ENCODE peak calls at places on chromosome 13, in ten cellular contexts. R is right lobe of liver, D is cardiac muscle cell, W is suprapubic skin, N is gastrocnemius medialis, X is PC-9, V is neural progenitor cell, S is pancreas, Q is ascending aorta, O is PC-3. P is an unnamed sample. For H3K27me3, the result is how much of the 10 kb centered on the place peaks cover.

GRCh38 chr13:110107568-110108347 is 199.2 kb downstream of the COL4A1 start:
- DNase-seq in R (no peak), D (peak), W (no peak), N (no peak), X (no peak), V (peak), S (no peak), Q (no peak), O (no peak), P (no peak)

GRCh38 chr13:79307866-79308298 is 98.2 kb downstream of the RBM26 start:
- DNase-seq in R (no peak), D (peak), W (no peak), N (no peak), X (no peak), V (peak), S (no peak), Q (no peak), O (peak), P (no peak)

GRCh38 chr13:99013951-99014350 is 36.1 kb upstream of the DOCK9 start:
- DNase-seq in R (no peak), D (no peak), W (no peak), N (no peak), X (no peak), V (no peak), S (no peak), Q (no peak), O (no peak), P (no peak)

GRCh38 chr13:59103004-59103768 is 1060.5 kb downstream of the DIAPH3 start:
- DNase-seq in R (no peak), D (peak), W (no peak), N (no peak), X (no peak), V (no peak), S (no peak), Q (no peak), O (no peak), P (no peak)

GRCh38 chr13:30398601-30399072 is 23.7 kb upstream of the UBE2L5 start:
- DNase-seq in R (peak), D (peak), W (no peak), N (no peak), X (peak), V (no peak), S (no peak), Q (no peak), O (no peak), P (no peak)

GRCh38 chr13:74839656-74840055 is 642.3 kb downstream of the TBC1D4 start:
- DNase-seq in R (no peak), D (peak), W (no peak), N (no peak), X (no peak), V (no peak), S (no peak), Q (no peak), O (peak), P (no peak)

GRCh38 chr13:47413112-47413511 is 516.3 kb upstream of the HTR2A start:
- DNase-seq in R (no peak), D (no peak), W (no peak), N (no peak), X (no peak), V (no peak), S (no peak), Q (no peak), O (no peak), P (no peak)

GRCh38 chr13:106513025-106513424 is 22.4 kb downstream of the EFNB2 start:
- DNase-seq in R (no peak), D (peak), W (no peak), N (no peak), X (no peak), V (no peak), S (no peak), Q (no peak), O (peak), P (no peak)

GRCh38 chr13:64154514-64154913 is 2738.9 kb upstream of the PCDH20 start:
- DNase-seq in R (no peak), D (peak), W (no peak), N (no peak), X (no peak), V (no peak), S (no peak), Q (no peak), O (peak), P (no peak)

GRCh38 chr13:112963641-112964040 is 5.4 kb upstream of the MCF2L start:
- DNase-seq in R (no peak), D (no peak), W (peak), N (no peak), X (no peak), V (no peak), S (no peak), Q (no peak), O (no peak), P (peak)

GRCh38 chr13:112961457-112962369 is 7.3 kb upstream of the MCF2L start:
- DNase-seq in R (peak), D (no peak), W (peak), N (peak), X (no peak), V (no peak), S (no peak), Q (no peak), O (no peak), P (no peak)

GRCh38 chr13:112960671-112961070 is 8.3 kb upstream of the MCF2L start:
- DNase-seq in R (peak), D (no peak), W (peak), N (no peak), X (no peak), V (no peak), S (no peak), Q (no peak), O (no peak), P (no peak)

GRCh38 chr13:112962911-112963625 is 5.9 kb upstream of the MCF2L start:
- DNase-seq in R (no peak), D (no peak), W (peak), N (peak), X (no peak), V (no peak), S (no peak), Q (no peak), O (no peak), P (no peak)

DNA sequence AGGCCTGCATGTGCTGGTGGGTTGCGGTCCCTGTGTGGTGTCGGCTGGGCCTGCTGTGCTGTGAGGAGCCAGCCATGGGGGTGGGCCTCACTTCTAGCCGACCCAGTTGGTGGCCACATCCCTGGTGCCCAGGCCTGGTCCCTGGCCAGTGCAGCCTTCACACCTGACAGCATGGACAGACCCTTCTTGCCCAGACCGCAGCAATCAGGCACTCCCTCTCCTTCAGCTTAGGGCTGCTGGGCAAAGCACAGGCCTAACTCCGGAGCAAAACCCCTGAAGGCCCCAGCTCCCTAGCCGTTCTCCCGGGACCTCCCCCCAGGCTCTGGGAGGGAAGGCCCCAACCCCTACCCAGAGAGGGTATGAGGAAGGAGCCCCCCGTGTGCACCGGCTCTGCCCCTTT is 6.6 kb upstream of the MCF2L start:
- DNase-seq in R (peak), D (no peak), W (peak), N (peak), X (no peak), V (no peak), S (no peak), Q (no peak), O (no peak), P (no peak)
- H3K27ac ChIP-seq in R (no peak), D (no peak), W (no peak), N (no peak), X (no peak), V (no peak), S (no peak), Q (no peak), O (no peak), P (no peak)

GRCh38 chr13:97849305-97849704 is 104.2 kb upstream of the IPO5 start:
- DNase-seq in R (no peak), D (peak), W (no peak), N (no peak), X (peak), V (peak), S (no peak), Q (no peak), O (peak), P (no peak)
- TF ChIP-seq CTCF in R (peak), D (peak), W (no peak), N (no peak), X (peak), V (peak), S (no peak), Q (no peak), O (peak), P (no peak)

DNA sequence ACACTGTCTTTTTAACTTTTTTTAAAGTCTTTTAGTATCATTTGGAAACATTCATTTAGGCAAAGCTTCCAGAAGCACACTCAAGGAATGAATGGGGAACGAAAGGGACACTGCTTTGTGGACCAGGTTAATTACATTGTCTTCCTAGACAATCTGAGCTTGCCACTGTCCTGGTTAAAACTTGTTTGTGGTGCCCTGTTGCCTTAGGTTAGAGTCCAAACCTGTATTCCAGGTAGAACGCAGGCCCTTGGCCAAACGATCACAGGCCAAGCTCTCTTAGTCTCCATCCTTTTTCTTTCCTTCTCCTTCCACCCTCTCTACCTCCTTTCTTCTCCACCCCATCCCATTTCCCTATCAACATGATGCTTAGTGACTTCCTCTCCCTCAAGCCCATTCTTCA is 66.8 kb downstream of the ERCC5 start:
- DNase-seq in R (peak), D (no peak), W (no peak), N (no peak), X (no peak), V (no peak), S (no peak), Q (no peak), O (no peak), P (no peak)
- H3K27me3 ChIP-seq in R (under half), D (under half), W (under half), N (under half), X (under half), V (under half), S (under half), Q (under half), O (under half), P (under half)

GRCh38 chr13:25731511-25731910 is 320.3 kb downstream of the SHISA2 start:
- DNase-seq in R (no peak), D (no peak), W (no peak), N (no peak), X (no peak), V (no peak), S (no peak), Q (no peak), O (no peak), P (no peak)

GRCh38 chr13:25727776-25728175 is 324.0 kb downstream of the SHISA2 start:
- DNase-seq in R (no peak), D (no peak), W (no peak), N (no peak), X (no peak), V (no peak), S (no peak), Q (no peak), O (no peak), P (no peak)

GRCh38 chr13:25731037-25731436 is 320.8 kb downstream of the SHISA2 start:
- DNase-seq in R (no peak), D (no peak), W (no peak), N (no peak), X (no peak), V (no peak), S (no peak), Q (no peak), O (no peak), P (no peak)

GRCh38 chr13:25727250-25727649 is 324.6 kb downstream of the SHISA2 start:
- DNase-seq in R (peak), D (no peak), W (no peak), N (no peak), X (no peak), V (no peak), S (peak), Q (no peak), O (peak), P (peak)

DNA sequence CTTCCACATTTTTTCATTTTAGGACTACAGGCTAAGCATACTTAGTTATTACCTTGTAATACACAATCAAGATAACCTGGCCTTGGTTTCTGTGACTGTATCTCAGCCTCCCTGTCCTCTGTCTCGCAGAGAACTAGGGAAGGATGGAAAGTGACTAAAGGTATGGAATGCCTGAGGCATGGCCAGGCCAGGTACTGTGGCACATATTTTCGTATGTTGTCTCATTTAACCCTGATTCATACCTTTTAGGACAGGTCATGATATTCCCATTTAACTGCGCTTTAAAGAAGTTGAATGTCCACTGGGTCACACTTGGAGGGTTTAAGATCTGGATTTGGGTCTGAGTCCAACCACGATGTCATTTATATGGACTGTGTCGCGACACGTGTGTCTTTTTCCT is 322.6 kb downstream of the SHISA2 start:
- DNase-seq in R (no peak), D (no peak), W (no peak), N (no peak), X (no peak), V (no peak), S (no peak), Q (no peak), O (peak), P (no peak)
- H3K27ac ChIP-seq in R (no peak), D (no peak), W (no peak), N (no peak), X (no peak), V (no peak), S (no peak), Q (no peak), O (no peak), P (no peak)